ENCODE peak calls at places on chromosome 22, in six cellular contexts. S, A, P, C, I and V are unnamed samples.

GRCh38 chr22:26556904-26557303 is 33.0 kb downstream of the TPST2 start:
- DNase-seq in A (no peak), I (no peak), C (no peak), P (no peak), S (no peak), V (no peak)

GRCh38 chr22:33746501-33746928 is 173.8 kb downstream of the LARGE1 start:
- DNase-seq in S (no peak), A (no peak), I (no peak), C (no peak), P (no peak), V (no peak)

GRCh38 chr22:44543781-44544181 is 45.7 kb upstream of the RTL6 start:
- DNase-seq in S (no peak), I (no peak), A (no peak), P (no peak), C (no peak), V (no peak)

GRCh38 chr22:37185646-37186227 is 2.3 kb downstream of the C1QTNF6 start:
- DNase-seq in C (no peak), I (peak), A (no peak), P (no peak), S (peak), V (no peak)

GRCh38 chr22:22916952-22917290 is 29.3 kb downstream of the IGLL5 start:
- DNase-seq in A (no peak), S (no peak), P (no peak), I (no peak), C (no peak), V (no peak)

GRCh38 chr22:49295465-49295743 is 532.3 kb downstream of the BRD1 start:
- DNase-seq in A (no peak), I (no peak), S (no peak), C (no peak), P (no peak), V (no peak)

GRCh38 chr22:39173787-39174497 is 21.5 kb upstream of the CBX7 start:
- DNase-seq in I (no peak), A (no peak), C (no peak), P (no peak), S (no peak), V (no peak)

GRCh38 chr22:47176573-47177333 is 414.3 kb downstream of the TBC1D22A start:
- DNase-seq in C (no peak), I (peak), A (no peak), P (no peak), S (peak), V (no peak)

GRCh38 chr22:46196268-46196667 is 45.9 kb downstream of the PPARA start:
- DNase-seq in P (no peak), I (no peak), S (peak), C (no peak), A (no peak), V (no peak)

GRCh38 chr22:23237201-23237798 is 57.0 kb downstream of the BCR start:
- DNase-seq in P (peak), S (peak), I (no peak), A (no peak), C (no peak), V (no peak)